ENCODE peak calls at places on chromosomes 11 and 22, in seven cellular contexts. Z is HepG2, T is GM12891, U is H1, W is K562, M is SK-N-SH, X is GM12878. E is an unnamed sample.

GRCh38 chr11:128187829-128188228 is 399.5 kb downstream of the ETS1 start:
- DNase-seq in T (no peak), X (no peak), W (no peak), Z (no peak), U (no peak), M (peak), E (no peak)

GRCh38 chr11:123543796-123544195 is 110.6 kb downstream of the SCN3B start:
- DNase-seq in U (no peak), M (no peak), X (no peak), Z (no peak), T (no peak), W (no peak), E (no peak)

GRCh38 chr11:14359573-14360031 is 619 bp upstream of the RRAS2 start:
- DNase-seq in T (no peak), Z (no peak), M (no peak), U (no peak), X (no peak), W (no peak), E (no peak)

GRCh38 chr22:20966883-20967696 is at the start of gene AIFM3:
- DNase-seq in T (no peak), U (no peak), W (no peak), M (peak), X (no peak), Z (no peak), E (no peak)

GRCh38 chr11:126484266-126484665 is 128.8 kb downstream of the ST3GAL4 start:
- DNase-seq in U (no peak), Z (peak), W (no peak), T (no peak), M (no peak), X (no peak), E (no peak)

GRCh38 chr11:74138572-74138971 is 32.2 kb downstream of the C2CD3 start:
- DNase-seq in X (no peak), W (peak), M (no peak), U (no peak), T (no peak), Z (peak), E (no peak)

GRCh38 chr22:39170825-39171622 is 18.5 kb upstream of the CBX7 start:
- DNase-seq in M (peak), T (peak), Z (peak), X (peak), U (no peak), W (peak), E (peak)

GRCh38 chr11:118277312-118277711 is 13.2 kb upstream of the MPZL2 start:
- DNase-seq in T (no peak), W (no peak), M (no peak), X (no peak), Z (peak), U (no peak), E (no peak)

GRCh38 chr22:29663230-29663826 is 56.5 kb upstream of the CABP7 start:
- DNase-seq in Z (no peak), X (no peak), W (no peak), U (no peak), M (no peak), T (no peak), E (no peak)

GRCh38 chr11:38791346-38791961 is 2193.4 kb upstream of the RAG2 start:
- DNase-seq in U (peak), W (peak), X (no peak), Z (peak), M (peak), T (peak), E (no peak)

GRCh38 chr11:79235696-79236095 is 205.1 kb downstream of the TENM4 start:
- DNase-seq in M (no peak), X (no peak), Z (no peak), W (no peak), U (no peak), T (no peak), E (no peak)

GRCh38 chr11:111694851-111695250 is 71.3 kb downstream of the PPP2R1B start:
- DNase-seq in T (no peak), Z (no peak), M (no peak), W (peak), U (no peak), X (no peak), E (no peak)

GRCh38 chr22:17997456-17997855 is 26.9 kb downstream of the MICAL3 start:
- DNase-seq in X (no peak), U (no peak), M (no peak), T (no peak), Z (no peak), W (no peak), E (no peak)

GRCh38 chr11:126853732-126854131 is 146.8 kb downstream of the KIRREL3 start:
- DNase-seq in Z (no peak), M (no peak), T (no peak), W (no peak), X (no peak), U (no peak), E (no peak)

GRCh38 chr11:57662893-57663292 is 5.0 kb upstream of the ZDHHC5 start:
- DNase-seq in Z (no peak), U (no peak), W (peak), M (no peak), T (no peak), X (no peak), E (no peak)

GRCh38 chr11:14803846-14804245 is 88.2 kb downstream of the CYP2R1 start:
- DNase-seq in X (no peak), Z (no peak), W (no peak), M (no peak), U (no peak), T (no peak), E (no peak)

GRCh38 chr22:42884616-42885375 is 27.7 kb upstream of the ARFGAP3 start:
- DNase-seq in Z (no peak), X (no peak), T (no peak), W (no peak), M (no peak), U (no peak), E (no peak)

GRCh38 chr11:30911247-30911646 is 325.1 kb upstream of the MPPED2 start:
- DNase-seq in T (no peak), W (no peak), U (no peak), M (no peak), X (no peak), Z (no peak), E (no peak)

GRCh38 chr11:73591743-73592142 is 6.2 kb downstream of the FAM168A start:
- DNase-seq in M (no peak), T (no peak), W (no peak), Z (no peak), X (no peak), U (no peak), E (no peak)

GRCh38 chr22:39017596-39018365 is 3.1 kb upstream of the APOBEC3D start:
- DNase-seq in W (no peak), T (no peak), X (no peak), U (no peak), M (no peak), Z (no peak), E (no peak)

GRCh38 chr11:118343981-118344521 is at the start of gene CD3G:
- DNase-seq in W (no peak), T (no peak), M (no peak), Z (no peak), X (no peak), U (no peak), E (no peak)

GRCh38 chr11:125431481-125431880 is 64.6 kb downstream of the FEZ1 start:
- DNase-seq in Z (no peak), T (no peak), W (no peak), M (no peak), X (no peak), U (no peak), E (no peak)

GRCh38 chr22:41998361-41999261 is at the start of gene WBP2NL:
- DNase-seq in X (peak), M (peak), T (peak), U (no peak), Z (no peak), W (peak), E (peak)

GRCh38 chr11:77440678-77441077 is 33.2 kb downstream of the PAK1 start:
- DNase-seq in X (no peak), T (no peak), U (no peak), W (no peak), M (no peak), Z (no peak), E (no peak)
- TF ChIP-seq TAF1 in X (no peak), T (no peak), U (no peak), W (no peak), M (no peak), Z (no peak), E (no peak)

DNA sequence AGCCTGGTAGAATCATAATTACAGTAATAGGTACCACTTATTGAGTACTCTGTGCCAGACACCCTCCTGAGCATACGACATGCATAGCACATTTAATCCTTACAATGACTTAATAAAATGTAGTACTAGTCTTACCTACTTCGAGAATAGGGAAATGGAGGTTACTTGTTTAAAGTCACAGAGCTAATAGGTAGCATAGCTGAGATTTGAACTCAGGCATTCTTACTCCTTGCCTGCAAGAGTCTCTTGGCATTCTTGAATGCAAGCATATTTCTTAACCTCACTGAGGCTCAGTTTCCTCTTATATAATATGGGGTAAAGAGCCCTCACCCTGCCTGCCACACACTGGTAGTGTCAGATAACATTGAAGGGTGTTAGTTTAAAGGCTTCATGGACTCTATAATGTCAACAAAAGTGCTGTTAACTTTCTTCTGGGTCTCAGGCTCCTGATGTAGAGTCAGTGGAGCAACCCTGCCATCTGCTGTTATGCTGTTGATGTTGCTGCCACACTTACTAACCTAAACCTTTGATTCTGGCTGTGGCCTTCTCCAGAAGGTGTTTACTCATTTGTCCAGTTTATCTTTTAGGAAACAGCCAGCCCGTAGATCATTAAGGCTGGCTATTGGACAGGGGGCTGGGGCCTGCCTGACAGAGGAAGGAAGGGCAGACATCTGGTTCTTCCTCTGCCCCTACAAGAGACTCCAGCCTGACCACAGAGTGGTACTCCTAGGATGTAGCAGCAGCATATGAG is 18.9 kb downstream of the LIMK2 start:
- DNase-seq in U (no peak), X (no peak), Z (peak), T (no peak), W (peak), M (peak), E (no peak)
- TF ChIP-seq TAF1 in U (no peak), X (no peak), Z (no peak), T (no peak), W (no peak), M (no peak), E (no peak)

GRCh38 chr22:50507991-50508884 is at the start of gene NCAPH2:
- DNase-seq in W (peak), X (peak), Z (peak), M (peak), U (peak), T (peak), E (peak)

GRCh38 chr22:50505776-50506610 is 1.5 kb downstream of the LMF2 start:
- DNase-seq in X (no peak), W (no peak), T (no peak), Z (no peak), U (no peak), M (no peak), E (no peak)

GRCh38 chr22:50507421-50507990 is at the start of gene LMF2:
- DNase-seq in Z (peak), M (peak), W (no peak), X (no peak), U (no peak), T (peak), E (peak)

GRCh38 chr22:50505276-50505775 is 2.2 kb downstream of the LMF2 start:
- DNase-seq in Z (no peak), W (no peak), M (no peak), U (no peak), T (no peak), X (no peak), E (no peak)

DNA sequence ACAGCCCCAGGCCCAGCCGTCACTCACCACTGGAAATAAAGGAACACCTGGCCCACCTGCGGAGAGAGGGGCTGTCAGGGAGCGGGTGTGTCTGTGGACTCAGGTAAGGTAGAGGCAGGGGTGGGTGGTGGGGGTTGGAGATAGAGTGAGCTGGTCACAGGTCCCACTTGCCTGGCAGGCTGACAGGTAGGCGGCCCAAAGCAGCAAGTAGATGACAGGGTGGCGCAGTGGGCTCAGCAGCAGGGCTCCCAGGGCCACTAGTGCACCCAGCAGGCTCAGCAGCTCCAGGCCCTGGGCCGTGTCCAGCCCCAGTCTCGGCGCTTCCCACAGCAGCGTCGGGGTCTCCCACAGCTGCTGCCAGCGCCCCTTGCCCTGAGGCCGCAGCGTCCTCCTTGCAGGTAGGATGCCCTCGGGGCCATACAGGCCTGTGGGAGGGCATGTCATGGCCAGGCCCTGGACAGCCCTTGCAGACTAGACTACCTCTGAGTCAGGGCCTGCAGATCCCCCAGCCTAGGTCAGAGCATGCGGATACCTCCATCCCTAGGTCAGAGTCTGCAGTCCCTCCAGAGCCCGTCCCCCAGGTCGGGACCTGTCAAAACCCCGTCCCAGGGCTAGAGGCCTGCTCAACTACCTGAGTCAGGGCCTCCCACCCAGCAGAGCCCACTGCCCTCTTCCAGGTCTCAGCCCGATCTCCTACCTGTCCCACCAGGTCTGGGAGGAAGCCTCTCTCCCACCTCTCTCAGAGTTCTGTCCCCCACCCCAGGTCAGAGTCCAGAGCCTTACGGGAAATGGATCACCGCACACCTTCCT is 686 bp downstream of the LMF2 start:
- DNase-seq in U (no peak), T (no peak), W (peak), X (no peak), Z (no peak), M (no peak), E (peak)
- TF ChIP-seq TAF1 in U (no peak), T (no peak), W (no peak), X (no peak), Z (no peak), M (no peak), E (no peak)

GRCh38 chr11:102836290-102836875 is 7.0 kb downstream of the MMP3 start:
- DNase-seq in Z (no peak), W (no peak), M (no peak), U (no peak), X (no peak), T (no peak), E (no peak)

GRCh38 chr11:102832612-102833011 is 10.8 kb downstream of the MMP3 start:
- DNase-seq in T (no peak), Z (no peak), X (no peak), U (no peak), W (no peak), M (no peak), E (no peak)

GRCh38 chr11:102831128-102831708 is 12.2 kb downstream of the MMP3 start:
- DNase-seq in T (peak), X (no peak), M (peak), U (no peak), Z (peak), W (peak), E (no peak)

GRCh38 chr11:102831709-102832492 is 11.5 kb downstream of the MMP3 start:
- DNase-seq in M (no peak), W (no peak), Z (peak), T (no peak), U (no peak), X (no peak), E (no peak)

GRCh38 chr11:102833731-102834130 is 9.7 kb downstream of the MMP3 start:
- DNase-seq in U (no peak), Z (no peak), M (no peak), W (no peak), T (no peak), X (no peak), E (no peak)
- TF ChIP-seq TAF1 in U (no peak), Z (no peak), M (no peak), W (no peak), T (no peak), X (no peak), E (no peak)

GRCh38 chr11:122523841-122524531 is 131.5 kb upstream of the UBASH3B start:
- DNase-seq in Z (no peak), U (no peak), X (no peak), W (no peak), M (peak), T (no peak), E (no peak)
- TF ChIP-seq TAF1 in Z (no peak), U (no peak), X (no peak), W (no peak), M (no peak), T (no peak), E (no peak)

DNA sequence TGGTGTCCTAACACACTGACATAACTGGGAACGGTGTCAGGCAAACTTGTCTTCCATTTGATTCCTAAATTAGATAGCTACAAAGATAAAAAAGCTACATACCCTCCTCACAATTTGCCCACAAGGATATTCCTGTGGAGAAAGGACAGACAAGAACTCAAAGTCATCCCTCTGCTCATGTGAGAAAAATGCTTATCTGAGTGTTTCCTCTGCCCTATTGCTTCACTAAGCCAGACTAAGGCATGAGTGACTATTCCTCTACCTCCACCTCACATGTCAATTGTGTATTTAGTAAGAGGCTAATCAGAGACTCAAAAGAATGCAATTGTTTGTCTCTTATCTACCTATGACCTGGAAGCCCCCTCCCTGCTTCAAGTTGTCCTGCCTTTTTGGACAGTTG is 247.7 kb downstream of the DDX10 start:
- DNase-seq in W (peak), M (no peak), Z (peak), U (no peak), X (no peak), T (no peak), E (no peak)
- TF ChIP-seq TAF1 in W (no peak), M (no peak), Z (no peak), U (no peak), X (no peak), T (no peak), E (no peak)

E was measured in GM12892.